ENCODE peak calls at places on chromosomes 2 and 18, in nine cellular contexts. A, G, Y, R, O, C, X, S and J are unnamed samples. For H3K4me1, the result is how much of the 10 kb centered on the place peaks cover.

GRCh38 chr2:233413529-233414272 is 59.4 kb downstream of the DGKD start:
- DNase-seq in C (peak), O (peak), S (no peak), G (peak), X (no peak), A (no peak), R (peak), Y (peak), J (peak)

GRCh38 chr2:47034973-47035609 is 119.5 kb upstream of the MCFD2 start:
- DNase-seq in X (no peak), O (no peak), C (no peak), A (peak), S (no peak), Y (peak), R (peak), G (peak), J (peak)

GRCh38 chr2:240918258-240919091 is 12.3 kb downstream of the CROCC2 start:
- DNase-seq in R (peak), G (peak), S (no peak), A (no peak), X (no peak), Y (peak), C (no peak), O (no peak), J (peak)

GRCh38 chr2:163157891-163158511 is 319.4 kb upstream of the KCNH7 start:
- DNase-seq in G (no peak), Y (no peak), R (no peak), S (no peak), C (no peak), O (peak), A (no peak), X (no peak), J (no peak)

GRCh38 chr2:173793649-173794565 is 171.3 kb downstream of the SP3 start:
- DNase-seq in S (no peak), C (no peak), A (no peak), X (no peak), G (no peak), R (peak), Y (no peak), O (no peak), J (no peak)

GRCh38 chr18:23761941-23762340 is 72.7 kb downstream of the LAMA3 start:
- DNase-seq in R (no peak), C (no peak), G (no peak), S (no peak), Y (no peak), A (no peak), O (no peak), X (no peak), J (no peak)

GRCh38 chr2:220745682-220746081 is 826.4 kb downstream of the EPHA4 start:
- DNase-seq in R (no peak), X (no peak), A (no peak), S (no peak), Y (no peak), C (no peak), G (no peak), O (no peak), J (no peak)

GRCh38 chr2:38274286-38275276 is 102.5 kb downstream of the ATL2 start:
- DNase-seq in A (peak), G (no peak), Y (no peak), X (peak), R (peak), O (peak), S (peak), C (no peak), J (no peak)

GRCh38 chr2:240600451-240600961 is 14.0 kb downstream of the CAPN10 start:
- DNase-seq in R (peak), G (peak), A (no peak), C (no peak), X (no peak), O (no peak), Y (peak), S (no peak), J (peak)

GRCh38 chr2:54814367-54815155 is 91.1 kb downstream of the EML6 start:
- DNase-seq in Y (no peak), S (no peak), O (no peak), A (no peak), C (no peak), X (no peak), R (no peak), G (no peak), J (no peak)

DNA sequence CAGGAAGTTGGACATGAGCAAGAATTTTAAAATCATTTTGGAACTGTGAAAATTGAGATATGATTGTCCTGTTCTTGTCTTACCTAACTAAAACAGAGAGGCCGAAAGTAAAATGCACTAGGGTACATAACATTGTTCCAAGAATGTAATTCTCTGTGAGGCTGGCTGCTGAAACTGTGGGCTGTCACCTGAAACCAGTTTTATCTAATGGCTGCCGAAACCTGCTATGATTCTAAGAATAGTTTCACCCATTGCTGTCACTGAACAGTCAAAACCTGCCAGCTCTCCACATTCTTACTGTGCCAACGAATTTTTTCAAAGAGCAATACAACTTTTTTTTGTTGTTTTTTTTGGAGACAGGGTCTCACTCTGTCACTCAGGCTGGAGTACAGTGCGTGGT is 119.3 kb upstream of the ZSWIM2 start:
- DNase-seq in C (no peak), S (no peak), Y (no peak), R (no peak), X (no peak), A (no peak), G (no peak), O (no peak), J (no peak)
- H3K4me3 ChIP-seq in C (no peak), S (no peak), Y (no peak), R (no peak), X (no peak), A (no peak), G (no peak), O (no peak), J (no peak)

GRCh38 chr2:191056218-191056617 is 42.2 kb upstream of the STAT1 start:
- DNase-seq in S (no peak), X (no peak), O (no peak), C (no peak), G (no peak), Y (no peak), A (no peak), R (no peak), J (no peak)

GRCh38 chr2:191051825-191052778 is 38.1 kb upstream of the STAT1 start:
- DNase-seq in G (no peak), S (no peak), O (peak), A (no peak), Y (no peak), C (no peak), X (no peak), R (no peak), J (no peak)

GRCh38 chr2:191050640-191050987 is 36.6 kb upstream of the STAT1 start:
- DNase-seq in X (no peak), R (no peak), C (no peak), A (no peak), G (no peak), O (peak), S (no peak), Y (no peak), J (no peak)

GRCh38 chr2:191051177-191051576 is 37.2 kb upstream of the STAT1 start:
- DNase-seq in R (no peak), Y (no peak), C (no peak), O (peak), A (no peak), G (no peak), X (no peak), S (no peak), J (no peak)

DNA sequence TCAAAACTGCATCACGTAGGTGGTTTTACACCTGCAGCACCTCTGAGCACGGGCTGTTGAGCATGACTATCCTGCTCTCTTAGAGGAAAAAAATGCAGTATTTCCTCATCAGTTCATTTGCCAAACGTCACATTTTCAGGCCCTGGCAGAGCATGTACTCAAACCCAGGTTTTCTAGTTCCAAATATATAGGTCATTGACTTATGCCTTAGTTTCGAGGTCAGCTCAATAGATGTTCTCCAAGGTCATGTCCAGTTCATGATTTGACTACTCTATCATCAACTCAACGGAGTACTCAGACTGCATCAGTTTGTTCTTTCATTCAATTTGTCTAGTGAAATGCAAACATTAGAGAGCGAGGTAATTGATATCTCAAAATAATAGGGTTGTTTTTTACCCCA is 39.3 kb upstream of the STAT1 start:
- DNase-seq in X (no peak), C (no peak), Y (no peak), G (no peak), O (no peak), A (no peak), S (no peak), R (no peak), J (no peak)
- H3K27ac ChIP-seq in X (no peak), C (no peak), Y (no peak), G (no peak), O (no peak), A (no peak), S (no peak), R (no peak), J (no peak)

GRCh38 chr2:160222546-160223281 is 22.6 kb upstream of the ITGB6 start:
- DNase-seq in Y (no peak), X (no peak), A (no peak), G (no peak), R (no peak), O (no peak), S (no peak), C (no peak), J (no peak)
- H3K4me1 ChIP-seq in Y (under half), X (half or more), A (half or more), G (half or more), R (under half), O (half or more), S (under half), C (under half), J (under half)

DNA sequence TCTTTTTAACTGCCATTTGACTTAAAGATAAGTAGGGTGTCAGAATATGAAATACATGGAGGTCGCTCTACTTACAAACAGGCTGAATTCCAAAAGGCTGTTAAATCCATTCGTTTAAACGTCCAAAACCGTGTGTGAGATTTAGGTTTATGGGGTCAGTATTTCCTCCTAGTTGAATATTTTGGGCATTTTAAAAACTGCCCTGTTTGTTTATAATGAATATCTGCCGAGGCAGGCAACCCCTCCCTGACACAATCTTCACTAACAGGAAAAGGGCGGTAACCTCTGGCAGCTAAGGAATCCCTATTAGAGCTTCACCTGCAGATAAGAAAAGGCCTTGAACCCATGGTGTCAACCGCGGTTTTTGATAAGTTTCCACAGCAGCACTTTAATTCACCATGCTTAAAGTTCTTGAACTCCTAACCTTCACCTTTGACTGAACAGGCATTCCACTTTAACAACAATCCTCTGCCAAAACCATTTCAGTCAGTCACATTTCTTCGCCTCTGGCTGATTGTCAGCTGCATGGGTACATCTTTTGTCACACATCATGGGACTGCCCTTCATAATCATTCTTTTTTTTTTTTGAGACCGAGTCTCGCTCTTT is 17.8 kb downstream of the TRAK2 start:
- DNase-seq in R (no peak), S (no peak), Y (no peak), C (no peak), G (no peak), A (no peak), X (no peak), O (no peak), J (no peak)
- H3K4me3 ChIP-seq in R (no peak), S (no peak), Y (peak), C (no peak), G (peak), A (no peak), X (no peak), O (no peak), J (no peak)

GRCh38 chr18:69233465-69234054 is 167.1 kb upstream of the DOK6 start:
- DNase-seq in R (no peak), A (no peak), Y (no peak), X (no peak), G (no peak), C (no peak), O (peak), S (no peak), J (no peak)
- H3K27ac ChIP-seq in R (no peak), A (no peak), Y (no peak), X (no peak), G (no peak), C (no peak), O (no peak), S (no peak), J (no peak)

GRCh38 chr18:56003651-56004050 is 415.7 kb upstream of the TCF4 start:
- DNase-seq in G (no peak), A (no peak), Y (no peak), O (no peak), C (no peak), X (no peak), R (no peak), S (no peak), J (no peak)
- H3K4me1 ChIP-seq in G (under half), A (under half), Y (under half), O (under half), C (under half), X (under half), R (under half), S (under half), J (under half)

GRCh38 chr2:200252661-200253067 is 53.8 kb upstream of the SPATS2L start:
- DNase-seq in R (peak), O (peak), A (no peak), X (no peak), S (no peak), Y (no peak), C (no peak), G (no peak), J (no peak)
- H3K4me3 ChIP-seq in R (no peak), O (peak), A (no peak), X (no peak), S (no peak), Y (no peak), C (no peak), G (no peak), J (no peak)

GRCh38 chr2:100767224-100767653 is 52.7 kb upstream of the NPAS2 start:
- DNase-seq in C (no peak), S (no peak), R (no peak), O (peak), G (no peak), A (no peak), X (no peak), Y (no peak), J (no peak)
- H3K27ac ChIP-seq in C (no peak), S (no peak), R (no peak), O (peak), G (no peak), A (no peak), X (no peak), Y (no peak), J (no peak)

DNA sequence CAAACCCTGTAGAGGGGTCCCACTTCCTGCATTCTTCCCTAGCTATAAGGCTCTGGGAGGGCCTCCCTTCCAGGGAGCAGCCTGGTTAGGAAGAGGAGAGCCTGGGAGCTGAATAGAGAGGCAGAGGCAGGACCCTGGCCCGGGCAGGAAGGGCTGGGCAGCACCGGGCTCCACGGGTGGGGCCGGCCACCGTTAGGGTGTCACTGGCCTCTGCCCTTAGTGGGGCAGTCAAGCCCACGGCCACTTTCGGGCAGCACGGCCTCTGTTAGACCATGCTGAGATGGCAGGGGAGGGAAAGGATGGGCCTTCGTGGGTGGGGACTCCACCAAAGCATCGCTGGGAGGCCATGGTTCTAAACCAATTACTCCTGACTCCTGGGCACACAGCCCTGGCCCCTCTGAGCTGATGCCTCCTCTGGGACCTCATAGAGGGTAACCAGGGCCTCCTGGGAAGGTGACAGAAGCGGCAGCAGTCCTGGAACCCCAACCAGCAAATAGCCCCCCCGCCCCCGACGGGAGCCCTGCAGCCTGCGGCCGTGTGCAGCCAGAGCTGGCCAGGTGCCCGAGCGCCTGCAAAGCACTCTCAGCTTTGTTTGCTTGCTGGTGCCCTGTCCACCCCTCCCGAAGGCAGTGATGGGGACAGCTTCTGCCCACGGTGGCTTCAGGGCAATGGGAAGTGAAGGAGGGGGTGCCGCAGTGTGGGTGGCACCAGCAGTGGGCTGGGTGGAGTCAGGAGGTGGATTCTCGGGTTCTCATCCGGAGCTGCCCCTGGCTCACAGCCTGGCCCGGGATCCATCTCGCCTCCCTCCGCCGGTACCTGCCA is 16.3 kb upstream of the HPCAL1 start:
- DNase-seq in X (no peak), C (no peak), R (peak), Y (peak), A (no peak), S (no peak), G (no peak), O (no peak), J (no peak)
- H3K4me1 ChIP-seq in X (under half), C (under half), R (under half), Y (under half), A (under half), S (under half), G (under half), O (under half), J (under half)

GRCh38 chr18:45478889-45479288 is 136.4 kb upstream of the SLC14A2 start:
- DNase-seq in Y (no peak), A (no peak), X (no peak), O (no peak), R (no peak), G (no peak), S (no peak), C (no peak), J (no peak)

GRCh38 chr18:45482286-45482685 is 133.0 kb upstream of the SLC14A2 start:
- DNase-seq in A (no peak), Y (no peak), X (no peak), S (no peak), O (peak), C (no peak), G (no peak), R (no peak), J (no peak)

GRCh38 chr18:45480219-45481015 is 134.9 kb upstream of the SLC14A2 start:
- DNase-seq in A (no peak), Y (no peak), R (no peak), O (no peak), S (no peak), G (no peak), C (no peak), X (no peak), J (no peak)

GRCh38 chr18:45481846-45482245 is 133.4 kb upstream of the SLC14A2 start:
- DNase-seq in R (no peak), O (no peak), Y (no peak), G (no peak), X (no peak), A (no peak), C (no peak), S (no peak), J (no peak)
- H3K4me3 ChIP-seq in R (no peak), O (no peak), Y (no peak), G (no peak), X (no peak), A (no peak), C (no peak), S (no peak), J (no peak)